ENCODE peak calls at places on chromosomes 6 and 20, in six cellular contexts. F is K562, G is H1, D is HepG2, J is WTC11, S is GM12878. W is an unnamed sample.

GRCh38 chr6:36328600-36328999 is 8.1 kb downstream of the BNIP5 start:
- DNase-seq in D (no peak), S (no peak), F (no peak), G (no peak), J (no peak), W (no peak)

GRCh38 chr6:46053034-46053933 is 37.6 kb upstream of the CLIC5 start:
- DNase-seq in S (no peak), D (no peak), G (no peak), J (no peak), F (no peak), W (no peak)

GRCh38 chr6:2109796-2110195 is 135.6 kb downstream of the GMDS start:
- DNase-seq in J (no peak), G (no peak), F (no peak), D (no peak), S (no peak), W (no peak)

GRCh38 chr6:89348372-89348771 is 4.2 kb downstream of the UBE2J1 start:
- DNase-seq in G (no peak), J (no peak), F (no peak), D (no peak), S (no peak), W (peak; percentile 23)

GRCh38 chr6:53543341-53544010 is 1.4 kb downstream of the GCLC start:
- DNase-seq in D (no peak), F (no peak), G (no peak), S (no peak), J (no peak), W (no peak)

GRCh38 chr20:6866741-6867140 is 99.3 kb downstream of the BMP2 start:
- DNase-seq in D (no peak), G (no peak), J (no peak), S (no peak), F (no peak), W (no peak)

GRCh38 chr6:35368038-35368887 is 25.9 kb downstream of the PPARD start:
- DNase-seq in D (peak; percentile 96), F (no peak), J (no peak), S (no peak), G (no peak), W (no peak)

GRCh38 chr6:140253096-140253495 is 878.6 kb upstream of the CITED2 start:
- DNase-seq in J (no peak), F (no peak), D (no peak), G (no peak), S (no peak), W (no peak)

GRCh38 chr6:158607411-158608170 is 37.0 kb downstream of the DYNLT1 start:
- DNase-seq in G (no peak), J (no peak), F (no peak), S (no peak), D (no peak), W (no peak)

GRCh38 chr20:49811825-49812462 is 684 bp upstream of the SLC9A8 start:
- DNase-seq in S (no peak), G (no peak), J (no peak), F (no peak), D (no peak), W (no peak)

GRCh38 chr6:34595332-34596090 is 39.4 kb upstream of the SPDEF start:
- DNase-seq in F (no peak), G (no peak), S (no peak), D (no peak), J (no peak), W (no peak)

GRCh38 chr6:47047479-47048411 is 5.6 kb upstream of the ADGRF1 start:
- DNase-seq in S (peak; percentile 11), G (peak; percentile 59), D (peak; percentile 95), F (peak; percentile 27), J (peak; percentile 50), W (peak; percentile 92)

GRCh38 chr20:46614503-46614902 is 36.8 kb downstream of the SLC13A3 start:
- DNase-seq in G (no peak), J (no peak), F (no peak), S (no peak), D (no peak), W (no peak)

GRCh38 chr20:1163105-1163504 is 21.7 kb downstream of the TMEM74B start:
- DNase-seq in F (no peak), S (no peak), G (no peak), D (no peak), J (no peak), W (no peak)

GRCh38 chr6:161204866-161205557 is 68.8 kb downstream of the AGPAT4 start:
- DNase-seq in J (no peak), S (no peak), D (no peak), G (no peak), F (peak; percentile 79), W (no peak)

GRCh38 chr20:8260837-8261241 is 128.8 kb downstream of the PLCB1 start:
- DNase-seq in J (no peak), G (no peak), D (no peak), F (no peak), S (no peak), W (peak; percentile 17)

GRCh38 chr20:24700166-24700860 is 230.9 kb downstream of the SYNDIG1 start:
- DNase-seq in J (no peak), F (no peak), G (no peak), S (no peak), D (no peak), W (no peak)

GRCh38 chr6:30801950-30802349 is 57.6 kb upstream of the IER3 start:
- DNase-seq in D (no peak), F (no peak), S (no peak), G (no peak), J (no peak), W (no peak)

GRCh38 chr6:75180864-75181263 is 25.0 kb downstream of the COL12A1 start:
- DNase-seq in J (no peak), S (no peak), D (no peak), F (no peak), G (no peak), W (no peak)

DNA sequence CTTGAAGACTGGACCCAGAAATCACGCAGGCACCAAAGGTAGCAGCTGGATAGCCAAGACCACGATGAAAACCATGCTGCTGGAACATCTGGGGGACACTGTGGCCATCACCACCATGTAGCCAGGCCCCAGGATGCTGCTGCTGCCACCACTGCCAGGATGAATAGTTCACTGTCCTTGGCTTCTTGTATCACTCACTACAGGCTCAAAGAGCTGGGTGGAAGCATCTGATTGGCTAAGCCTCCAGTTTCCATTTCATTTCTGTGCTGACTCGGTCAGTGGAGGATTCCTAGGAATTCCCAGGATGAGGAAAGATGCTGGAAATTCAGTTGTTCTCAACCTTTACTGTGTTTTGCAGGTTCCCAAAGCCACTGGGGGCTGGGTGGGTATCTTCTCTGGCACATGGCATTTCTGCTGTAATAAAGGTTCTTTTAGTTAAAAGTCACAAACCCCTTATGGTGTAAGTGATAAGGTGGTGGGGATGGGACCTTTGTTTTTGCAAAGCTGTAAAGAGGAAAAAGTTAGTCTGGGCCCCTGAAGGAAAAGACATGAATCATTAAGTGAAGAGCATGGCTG is 75.5 kb upstream of the RNF24 start:
- DNase-seq in F (peak; percentile 27), G (no peak), J (no peak), S (no peak), D (peak; percentile 76), W (no peak)
- TF ChIP-seq CREB1 in F (no peak), G (no peak), J (no peak), S (no peak), D (no peak), W (no peak)

GRCh38 chr6:147903321-147903720 is 394.8 kb downstream of the SAMD5 start:
- DNase-seq in D (no peak), F (no peak), J (no peak), G (no peak), S (no peak), W (no peak)

GRCh38 chr6:147905721-147906120 is 397.2 kb downstream of the SAMD5 start:
- DNase-seq in F (no peak), D (no peak), S (no peak), J (no peak), G (no peak), W (no peak)

GRCh38 chr6:147904416-147904815 is 395.9 kb downstream of the SAMD5 start:
- DNase-seq in J (no peak), D (no peak), S (no peak), F (no peak), G (no peak), W (no peak)

GRCh38 chr6:147906361-147906760 is 397.9 kb downstream of the SAMD5 start:
- DNase-seq in D (no peak), J (no peak), S (no peak), F (no peak), G (no peak), W (no peak)

GRCh38 chr6:147903931-147904330 is 395.4 kb downstream of the SAMD5 start:
- DNase-seq in J (no peak), F (no peak), D (no peak), G (no peak), S (no peak), W (no peak)
- TF ChIP-seq CREB1 in J (no peak), F (no peak), D (no peak), G (no peak), S (no peak), W (no peak)

GRCh38 chr20:3121955-3122610 is 37.6 kb upstream of the AVP start:
- DNase-seq in F (no peak), S (no peak), J (no peak), G (no peak), D (no peak), W (no peak)
- TF ChIP-seq CREB1 in F (no peak), S (no peak), J (no peak), G (no peak), D (no peak), W (no peak)

GRCh38 chr6:13710552-13711383 is 867 bp downstream of the RANBP9 start:
- DNase-seq in G (no peak), D (peak; percentile 67), S (no peak), F (peak; percentile 68), J (peak; percentile 47), W (peak; percentile 67)
- TF ChIP-seq CREB1 in G (no peak), D (no peak), S (no peak), F (no peak), J (no peak), W (no peak)

DNA sequence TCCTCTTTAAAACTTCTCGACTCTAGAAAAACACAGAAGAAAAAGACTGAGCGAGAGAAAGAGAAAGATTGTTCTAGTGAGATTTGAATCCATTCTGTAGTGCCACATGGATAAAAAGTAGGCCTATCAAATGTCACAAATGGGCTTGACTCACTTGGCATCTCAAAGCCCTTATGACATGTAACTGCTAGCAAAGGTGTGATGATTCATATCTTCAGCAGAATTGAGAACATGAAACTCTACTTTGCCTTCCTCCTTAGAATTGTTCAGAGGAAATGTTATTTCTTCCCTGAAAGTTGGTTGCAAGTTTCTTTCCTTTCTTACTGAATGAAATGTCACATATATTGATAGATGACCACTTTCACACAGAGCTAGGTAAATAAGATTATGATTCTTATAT is 40.4 kb upstream of the DUSP22 start:
- DNase-seq in S (peak; percentile 70), G (no peak), F (no peak), D (no peak), J (no peak), W (no peak)
- TF ChIP-seq CREB1 in S (peak; percentile 44), G (no peak), F (no peak), D (no peak), J (no peak), W (no peak)